ENCODE peak calls at places on chromosomes 3 and 15, in seven cellular contexts. U is T-cell, A is RCC 7860, D is NCI-H2171 treated with DMSO at 0.1 percent for 48 hours, T is GM12865, K is GM13976, M is C1 segment of cervical spinal cord. P is an unnamed sample.

GRCh38 chr3:69322110-69322509 is 63.8 kb downstream of the FRMD4B start:
- DNase-seq in T (no peak), M (no peak), U (no peak), D (no peak), K (no peak), A (no peak), P (no peak)

GRCh38 chr3:64568895-64569509 is 118.8 kb downstream of the ADAMTS9 start:
- DNase-seq in D (no peak), K (no peak), A (no peak), U (no peak), T (no peak), M (no peak), P (no peak)

GRCh38 chr15:82021992-82022391 is 23.8 kb downstream of the MEX3B start:
- DNase-seq in M (no peak), U (no peak), K (no peak), A (no peak), T (no peak), D (peak), P (no peak)

GRCh38 chr3:138923531-138923994 is 23.4 kb downstream of the FOXL2 start:
- DNase-seq in D (peak), M (peak), T (peak), K (peak), A (peak), U (peak), P (peak)

GRCh38 chr3:58667229-58667628 is 655 bp upstream of the FAM3D start:
- DNase-seq in M (no peak), U (no peak), T (no peak), D (no peak), A (no peak), K (no peak), P (no peak)

GRCh38 chr3:155185623-155186022 is 105.5 kb downstream of the MME start:
- DNase-seq in U (no peak), K (no peak), M (no peak), T (no peak), A (no peak), D (no peak), P (no peak)

GRCh38 chr3:43104039-43104438 is 1.8 kb downstream of the POMGNT2 start:
- DNase-seq in M (no peak), K (no peak), U (no peak), A (no peak), T (no peak), D (no peak), P (peak)

GRCh38 chr3:98843301-98843959 is 58.1 kb downstream of the DCBLD2 start:
- DNase-seq in M (no peak), K (no peak), T (no peak), D (no peak), U (no peak), A (no peak), P (no peak)

GRCh38 chr15:67967871-67968423 is 86.2 kb upstream of the PIAS1 start:
- DNase-seq in T (peak), A (no peak), K (peak), U (peak), D (peak), M (peak), P (peak)

GRCh38 chr15:27341780-27342343 is 370.9 kb downstream of the GABRG3 start:
- DNase-seq in D (no peak), U (no peak), T (no peak), M (no peak), A (no peak), K (no peak), P (no peak)

GRCh38 chr3:184726497-184726896 is 14.6 kb upstream of the MAGEF1 start:
- DNase-seq in A (no peak), D (no peak), K (no peak), U (no peak), T (no peak), M (no peak), P (no peak)

GRCh38 chr3:56254261-56254660 is 214.0 kb downstream of the ERC2 start:
- DNase-seq in T (no peak), D (no peak), A (no peak), K (no peak), U (no peak), M (no peak), P (no peak)

GRCh38 chr3:53320697-53321096 is 26.6 kb downstream of the DCP1A start:
- DNase-seq in D (peak), K (no peak), M (no peak), U (no peak), T (no peak), A (no peak), P (no peak)

P was measured in G401.